ENCODE peak calls at places on chromosomes 4 and X, in five cellular contexts. One of them, this sample, is unnamed.

GRCh38 chr4:105698607-105699006 is 9.9 kb downstream of the INTS12 start:
- DNase-seq in NCI-H774: no peak
- DNase-seq in cerebellum: no peak
- DNase-seq in Right ventricle myocardium superior: no peak
- DNase-seq in RPMI8226: no peak
- DNase-seq in this sample: no peak

GRCh38 chr4:63757919-63758318 is 651.3 kb downstream of the TECRL start:
- DNase-seq in NCI-H774: no peak
- DNase-seq in cerebellum: peak; percentile 42
- DNase-seq in RPMI8226: no peak
- DNase-seq in Right ventricle myocardium superior: no peak
- DNase-seq in this sample: no peak

GRCh38 chrX:63475200-63475599 is 124.1 kb upstream of the SPIN4 start:
- DNase-seq in RPMI8226: no peak
- DNase-seq in cerebellum: no peak
- DNase-seq in Right ventricle myocardium superior: no peak
- DNase-seq in NCI-H774: no peak
- DNase-seq in this sample: no peak

GRCh38 chrX:97402903-97403302 is 519.2 kb downstream of the RPA4 start:
- DNase-seq in cerebellum: no peak
- DNase-seq in Right ventricle myocardium superior: no peak
- DNase-seq in NCI-H774: no peak
- DNase-seq in RPMI8226: no peak
- DNase-seq in this sample: no peak

GRCh38 chrX:78104447-78105176 is 564 bp downstream of the PGK1 start:
- DNase-seq in NCI-H774: no peak
- DNase-seq in cerebellum: peak; percentile 41
- DNase-seq in Right ventricle myocardium superior: peak; percentile 58
- DNase-seq in RPMI8226: peak; percentile 63
- DNase-seq in this sample: no peak

GRCh38 chrX:13078739-13079444 is 34.5 kb upstream of the FAM9C start:
- DNase-seq in RPMI8226: no peak
- DNase-seq in Right ventricle myocardium superior: peak; percentile 45
- DNase-seq in NCI-H774: no peak
- DNase-seq in cerebellum: no peak
- DNase-seq in this sample: no peak

GRCh38 chrX:135112096-135112729 is 8.1 kb downstream of the ETDB start:
- DNase-seq in NCI-H774: no peak
- DNase-seq in RPMI8226: peak; percentile 22
- DNase-seq in cerebellum: no peak
- DNase-seq in Right ventricle myocardium superior: no peak
- DNase-seq in this sample: no peak

GRCh38 chr4:140861359-140862181 is 105.4 kb upstream of the TBC1D9 start:
- DNase-seq in Right ventricle myocardium superior: no peak
- DNase-seq in RPMI8226: peak; percentile 70
- DNase-seq in NCI-H774: peak; percentile 33
- DNase-seq in cerebellum: peak; percentile 75
- DNase-seq in this sample: peak; percentile 14

GRCh38 chrX:105837227-105837626 is 14.9 kb downstream of the NRK start:
- DNase-seq in NCI-H774: no peak
- DNase-seq in cerebellum: no peak
- DNase-seq in RPMI8226: no peak
- DNase-seq in Right ventricle myocardium superior: peak; percentile 55
- DNase-seq in this sample: no peak

GRCh38 chr4:7244343-7244680 is 52.0 kb downstream of the SORCS2 start:
- DNase-seq in Right ventricle myocardium superior: no peak
- DNase-seq in cerebellum: no peak
- DNase-seq in RPMI8226: no peak
- DNase-seq in NCI-H774: no peak
- DNase-seq in this sample: no peak

GRCh38 chrX:2391869-2392606 is 108.7 kb downstream of the DHRSX start:
- DNase-seq in NCI-H774: no peak
- DNase-seq in cerebellum: no peak
- DNase-seq in RPMI8226: no peak
- DNase-seq in Right ventricle myocardium superior: no peak
- DNase-seq in this sample: no peak

GRCh38 chr4:151717909-151718613 is 42.7 kb downstream of the GATB start:
- DNase-seq in cerebellum: no peak
- DNase-seq in Right ventricle myocardium superior: no peak
- DNase-seq in NCI-H774: no peak
- DNase-seq in RPMI8226: no peak
- DNase-seq in this sample: no peak

GRCh38 chr4:183971938-183972490 is 66.9 kb downstream of the STOX2 start:
- DNase-seq in NCI-H774: no peak
- DNase-seq in Right ventricle myocardium superior: peak; percentile 55
- DNase-seq in cerebellum: peak; percentile 17
- DNase-seq in RPMI8226: no peak
- DNase-seq in this sample: no peak

This sample was measured in NCI-H187 treated with DMSO at 0.1 percent for 48 hours.